ENCODE peak calls at places on chromosomes 3 and 15, in six cellular contexts. R, S, P, K, V and F are unnamed samples.

GRCh38 chr3:134879991-134880390 is 84.9 kb downstream of the EPHB1 start:
- DNase-seq in P (no peak), R (no peak), S (no peak), K (no peak), V (no peak), F (no peak)

GRCh38 chr3:183193762-183194701 is 31.5 kb upstream of the LAMP3 start:
- DNase-seq in R (no peak), K (no peak), P (no peak), S (no peak), V (no peak), F (no peak)

GRCh38 chr3:181534881-181535280 is 176.8 kb upstream of the SOX2 start:
- DNase-seq in K (no peak), R (no peak), S (no peak), V (no peak), P (no peak), F (no peak)

GRCh38 chr3:171172070-171172469 is 145.6 kb upstream of the SLC2A2 start:
- DNase-seq in P (no peak), K (no peak), R (no peak), S (no peak), V (no peak), F (no peak)

GRCh38 chr3:126714921-126715320 is 10.9 kb downstream of the CHCHD6 start:
- DNase-seq in S (no peak), P (no peak), R (no peak), V (no peak), K (no peak), F (no peak)

GRCh38 chr3:146117406-146118285 is 43.3 kb downstream of the PLOD2 start:
- DNase-seq in P (no peak), S (no peak), K (no peak), R (peak; percentile 28), V (no peak), F (no peak)

GRCh38 chr3:58025824-58026579 is 17.8 kb downstream of the FLNB start:
- DNase-seq in K (no peak), S (no peak), V (no peak), R (no peak), P (no peak), F (no peak)

GRCh38 chr3:117842086-117842485 is 1132.5 kb downstream of the TUSC7 start:
- DNase-seq in V (no peak), S (no peak), P (no peak), K (no peak), R (no peak), F (no peak)

GRCh38 chr3:39903253-39903652 is 93.8 kb downstream of the MYRIP start:
- DNase-seq in V (no peak), R (no peak), S (no peak), P (no peak), K (no peak), F (no peak)

GRCh38 chr3:196735751-196736150 is 3.9 kb upstream of the PAK2 start:
- DNase-seq in R (no peak), K (no peak), V (no peak), P (no peak), S (no peak), F (no peak)

GRCh38 chr3:119296723-119297122 is 2.5 kb downstream of the ARHGAP31 start:
- DNase-seq in V (no peak), K (no peak), S (no peak), R (no peak), P (no peak), F (no peak)

GRCh38 chr3:160184655-160185054 is 40.6 kb upstream of the C3orf80 start:
- DNase-seq in V (no peak), K (no peak), R (no peak), S (no peak), P (no peak), F (no peak)

GRCh38 chr3:53382106-53382505 is 34.8 kb upstream of the DCP1A start:
- DNase-seq in R (no peak), P (no peak), V (no peak), S (no peak), K (no peak), F (no peak)

GRCh38 chr3:5122741-5123706 is 932 bp downstream of the ARL8B start:
- DNase-seq in R (peak; percentile 25), P (no peak), S (no peak), K (peak; percentile 68), V (no peak), F (no peak)

GRCh38 chr3:38084019-38084968 is 45.3 kb downstream of the DLEC1 start:
- DNase-seq in S (no peak), V (no peak), R (no peak), K (peak; percentile 64), P (no peak), F (no peak)

GRCh38 chr3:133574260-133574881 is 885 bp downstream of the CDV3 start:
- DNase-seq in K (peak; percentile 91), R (peak; percentile 59), P (no peak), V (peak; percentile 91), S (no peak), F (no peak)

GRCh38 chr3:27671101-27671500 is 51.0 kb downstream of the EOMES start:
- DNase-seq in V (no peak), R (no peak), P (no peak), K (no peak), S (no peak), F (no peak)

GRCh38 chr15:47742742-47743141 is 25.4 kb downstream of the SEMA6D start:
- DNase-seq in K (no peak), P (no peak), R (no peak), S (no peak), V (no peak), F (no peak)

GRCh38 chr15:90902996-90903732 is at the start of gene MAN2A2:
- DNase-seq in V (peak; percentile 86), P (peak; percentile 18), R (peak; percentile 44), K (peak; percentile 91), S (peak; percentile 78), F (no peak)

GRCh38 chr3:195769551-195769950 is 42.2 kb downstream of the MUC4 start:
- DNase-seq in P (no peak), K (peak; percentile 27), R (no peak), S (peak; percentile 17), V (no peak), F (no peak)

GRCh38 chr3:159128628-159129027 is 326.8 kb downstream of the MFSD1 start:
- DNase-seq in S (no peak), V (no peak), K (no peak), P (peak; percentile 31), R (no peak), F (no peak)

GRCh38 chr15:85748729-85749128 is 46.0 kb downstream of the KLHL25 start:
- DNase-seq in R (peak; percentile 52), K (no peak), S (peak; percentile 61), V (no peak), P (no peak), F (no peak)

GRCh38 chr15:98384328-98385029 is 263.9 kb upstream of the IGF1R start:
- DNase-seq in S (peak; percentile 21), R (no peak), V (no peak), P (no peak), K (no peak), F (no peak)

GRCh38 chr15:36954486-36954885 is 145.9 kb downstream of the MEIS2 start:
- DNase-seq in K (no peak), V (no peak), R (no peak), P (no peak), S (no peak), F (no peak)

GRCh38 chr15:68802373-68802772 is 18.3 kb downstream of the ANP32A start:
- DNase-seq in V (no peak), P (no peak), S (peak; percentile 11), K (no peak), R (no peak), F (no peak)

GRCh38 chr3:98528474-98529346 is 3.1 kb upstream of the GPR15 start:
- DNase-seq in P (no peak), V (no peak), K (no peak), R (no peak), S (no peak), F (no peak)
- H3K4me3 ChIP-seq in P (no peak overlapping the region), V (no peak overlapping the region), K (no peak overlapping the region), R (no peak overlapping the region), S (no peak overlapping the region), F (no peak overlapping the region)

GRCh38 chr15:31031471-31032064 is 40.1 kb upstream of the MTMR10 start:
- DNase-seq in S (no peak), V (no peak), K (no peak), R (no peak), P (no peak), F (no peak)

GRCh38 chr15:31034152-31034551 is 42.7 kb upstream of the MTMR10 start:
- DNase-seq in V (no peak), K (no peak), P (no peak), R (no peak), S (no peak), F (no peak)

GRCh38 chr15:31036783-31037182 is 45.4 kb upstream of the MTMR10 start:
- DNase-seq in R (no peak), K (no peak), S (no peak), V (no peak), P (no peak), F (no peak)

GRCh38 chr15:31035610-31036009 is 44.2 kb upstream of the MTMR10 start:
- DNase-seq in S (no peak), R (no peak), V (no peak), P (no peak), K (no peak), F (no peak)

GRCh38 chr15:31032959-31033358 is 41.5 kb upstream of the MTMR10 start:
- DNase-seq in S (no peak), K (no peak), P (no peak), V (no peak), R (no peak), F (no peak)
- H3K27ac ChIP-seq in S (no peak overlapping the region), K (no peak overlapping the region), P (no peak overlapping the region), V (peak overlapping the region; percentile 19), R (peak overlapping the region; percentile 35), F (peak overlapping the region; percentile 69)

GRCh38 chr15:59636184-59636583 is 21.1 kb downstream of the GTF2A2 start:
- DNase-seq in K (no peak), P (no peak), V (no peak), R (no peak), S (no peak), F (no peak)
- H3K36me3 ChIP-seq in K (peaks cover 31% of the 10 kb centered on the region), P (peaks cover 11% of the 10 kb centered on the region), V (no peaks in the 10 kb centered on the region), R (no peaks in the 10 kb centered on the region), S (peaks cover 35% of the 10 kb centered on the region), F (peaks cover 22% of the 10 kb centered on the region)

GRCh38 chr3:46974421-46975227 is 1.9 kb downstream of the CCDC12 start:
- DNase-seq in R (no peak), S (no peak), K (no peak), V (no peak), P (no peak), F (no peak)
- H3K4me3 ChIP-seq in R (no peak overlapping the region), S (no peak overlapping the region), K (peak overlapping the region; percentile 79), V (no peak overlapping the region), P (peak overlapping the region; percentile 74), F (no peak overlapping the region)

GRCh38 chr15:80309769-80310384 is 57.9 kb upstream of the CTXND1 start:
- DNase-seq in V (no peak), P (peak; percentile 4), S (no peak), R (no peak), K (no peak), F (no peak)
- H3K27ac ChIP-seq in V (no peak overlapping the region), P (no peak overlapping the region), S (no peak overlapping the region), R (no peak overlapping the region), K (no peak overlapping the region), F (no peak overlapping the region)

GRCh38 chr3:14444380-14444779 is 42.0 kb downstream of the SLC6A6 start:
- DNase-seq in P (no peak), R (no peak), V (no peak), S (no peak), K (no peak), F (no peak)
- H3K36me3 ChIP-seq in P (peaks cover 34% of the 10 kb centered on the region), R (no peaks in the 10 kb centered on the region), V (peaks cover 19% of the 10 kb centered on the region), S (peaks cover 13% of the 10 kb centered on the region), K (peaks cover 40% of the 10 kb centered on the region), F (peaks cover 11% of the 10 kb centered on the region)